ENCODE peak calls at places on chromosomes 5 and 9, in seven cellular contexts. H is adipocyte; K is GM19239; L is activated naive CD8-positive, alpha-beta T cell treated with anti-CD3 and anti-CD28 coated beads for 36 hours; W is stimulated activated CD8-positive, alpha-beta memory T cell treated with anti-CD3 and anti-CD28 coated beads, Interleukin-7, amount 100 ng/mL, for 4 hours; S is activated CD4-positive, alpha-beta T cell treated with anti-CD3 and anti-CD28 coated beads, Interleukin-2, amount 10 ng/mL, durations not matched to agents 7 days and 5 days; B is SW480. U is an unnamed sample.

GRCh38 chr9:78783743-78784142 is 486.8 kb downstream of the PSAT1 start:
- DNase-seq in H (no peak), K (no peak), L (no peak), W (no peak), S (no peak), B (no peak), U (no peak)

GRCh38 chr9:136297016-136297691 is 6.7 kb downstream of the CCDC187 start:
- DNase-seq in H (no peak), K (no peak), L (no peak), W (no peak), S (no peak), B (peak), U (no peak)

GRCh38 chr9:114472765-114473446 is 32.4 kb downstream of the WHRN start:
- DNase-seq in H (no peak), K (no peak), L (no peak), W (no peak), S (no peak), B (no peak), U (no peak)

GRCh38 chr5:132069994-132070393 is 3.6 kb upstream of the CSF2 start:
- DNase-seq in H (no peak), K (no peak), L (no peak), W (no peak), S (no peak), B (no peak), U (no peak)

GRCh38 chr5:98458004-98458403 is 315.5 kb upstream of the RGMB start:
- DNase-seq in H (peak), K (no peak), L (no peak), W (no peak), S (no peak), B (no peak), U (no peak)

GRCh38 chr5:140111859-140112551 is 1.9 kb upstream of the PURA start:
- DNase-seq in H (no peak), K (no peak), L (no peak), W (no peak), S (no peak), B (no peak), U (no peak)

GRCh38 chr9:79764377-79764776 is 192.6 kb downstream of the TLE4 start:
- DNase-seq in H (peak), K (no peak), L (no peak), W (no peak), S (no peak), B (no peak), U (no peak)

GRCh38 chr5:73918791-73919221 is 292.8 kb downstream of the ARHGEF28 start:
- DNase-seq in H (peak), K (no peak), L (no peak), W (no peak), S (no peak), B (no peak), U (no peak)

GRCh38 chr5:56069652-56070226 is 75.0 kb upstream of the IL6ST start:
- DNase-seq in H (no peak), K (no peak), L (no peak), W (no peak), S (no peak), B (peak), U (no peak)

GRCh38 chr9:125550216-125550614 is 156.8 kb downstream of the MAPKAP1 start:
- DNase-seq in H (peak), K (no peak), L (no peak), W (no peak), S (no peak), B (no peak), U (no peak)

GRCh38 chr5:34707451-34708107 is 51.5 kb downstream of the RAI14 start:
- DNase-seq in H (no peak), K (no peak), L (no peak), W (no peak), S (no peak), B (no peak), U (no peak)

GRCh38 chr5:87746891-87747366 is 334.2 kb upstream of the CCNH start:
- DNase-seq in H (no peak), K (no peak), L (no peak), W (no peak), S (no peak), B (peak), U (no peak)

GRCh38 chr5:81420039-81420667 is 26.2 kb upstream of the ACOT12 start:
- DNase-seq in H (peak), K (no peak), L (peak), W (no peak), S (peak), B (peak), U (no peak)

GRCh38 chr5:142803428-142804111 is 33.4 kb downstream of the ARHGAP26 start:
- DNase-seq in H (no peak), K (no peak), L (no peak), W (no peak), S (no peak), B (no peak), U (no peak)

GRCh38 chr5:58666598-58667595 is 84.0 kb downstream of the RAB3C start:
- DNase-seq in H (no peak), K (no peak), L (no peak), W (no peak), S (no peak), B (no peak), U (no peak)

GRCh38 chr5:7801898-7802614 is 48.9 kb downstream of the CFAP90 start:
- DNase-seq in H (no peak), K (no peak), L (no peak), W (no peak), S (no peak), B (no peak), U (no peak)

GRCh38 chr9:128675382-128675781 is 13.6 kb upstream of the SET start:
- DNase-seq in H (no peak), K (no peak), L (no peak), W (no peak), S (no peak), B (no peak), U (no peak)